ENCODE peak calls at places on chromosomes 12 and 14, in eight cellular contexts. L is stimulated activated CD4-positive, alpha-beta T cell treated with anti-CD3 and anti-CD28 coated beads, Interleukin-4, amount 100 ng/mL, for 4 hours; P is WERI-Rb-1; G is activated CD4-positive, alpha-beta T cell treated with anti-CD3 and anti-CD28 coated beads, Interleukin-2, amount 10 ng/mL, durations not matched to agents 24 days and 14 days; M is myocyte; W is WTC11; X is effector CD4-positive, alpha-beta T cell; E is stimulated activated CD8-positive, alpha-beta memory T cell treated with anti-CD3 and anti-CD28 coated beads, Interleukin-15, amount 100 ng/mL, for 24 hours. O is an unnamed sample.

GRCh38 chr14:55411426-55412389 is at the start of gene ATG14:
- DNase-seq in E (peak), W (peak), G (peak), L (peak), M (peak), X (peak), P (peak), O (peak)

GRCh38 chr12:86230516-86231146 is 25.6 kb downstream of the MGAT4C start:
- DNase-seq in E (no peak), G (no peak), P (no peak), X (no peak), L (no peak), W (no peak), M (peak), O (no peak)

GRCh38 chr14:93075891-93076290 is 39.8 kb downstream of the ITPK1 start:
- DNase-seq in M (no peak), E (no peak), W (no peak), X (no peak), P (no peak), G (no peak), L (no peak), O (no peak)

GRCh38 chr12:12722351-12723146 is 5.4 kb downstream of the CDKN1B start:
- DNase-seq in G (no peak), P (no peak), W (no peak), X (no peak), L (no peak), M (peak), E (no peak), O (peak)

GRCh38 chr12:94575645-94576393 is 74.5 kb downstream of the TMCC3 start:
- DNase-seq in W (peak), E (no peak), M (no peak), L (no peak), X (no peak), P (peak), G (no peak), O (no peak)

GRCh38 chr12:90940872-90941499 is 14.0 kb downstream of the CCER1 start:
- DNase-seq in E (no peak), W (no peak), P (no peak), L (no peak), M (peak), X (no peak), G (no peak), O (peak)

GRCh38 chr14:65472189-65472588 is 59.7 kb downstream of the FUT8 start:
- DNase-seq in L (no peak), X (no peak), M (no peak), G (no peak), P (no peak), E (no peak), W (peak), O (no peak)

GRCh38 chr14:98231210-98231609 is 1040.8 kb downstream of the BCL11B start:
- DNase-seq in P (no peak), M (no peak), L (no peak), W (no peak), E (no peak), X (no peak), G (no peak), O (no peak)

GRCh38 chr12:79439179-79439825 is 251.5 kb downstream of the PAWR start:
- DNase-seq in M (no peak), P (no peak), G (no peak), L (no peak), W (no peak), X (no peak), E (no peak), O (no peak)

O was measured in GM10248.